ENCODE peak calls at places on chromosomes 4 and X, in nine cellular contexts. M is SK-N-SH, G is H1, X is tibial artery, C is colonic mucosa, Z is aorta, I is right lobe of liver, P is IMR-90, E is fibroblast of lung. Y is an unnamed sample.

GRCh38 chrX:2500091-2500680 is 590 bp downstream of the DHRSX start:
- DNase-seq in M (peak; percentile 84), G (no peak), X (peak; percentile 68), C (peak; percentile 45), Z (no peak), I (peak; percentile 66), P (peak; percentile 65), E (peak; percentile 57), Y (peak; percentile 65)

GRCh38 chrX:25659317-25659716 is 478.8 kb upstream of the MAGEB18 start:
- DNase-seq in M (no peak), G (no peak), X (no peak), C (no peak), Z (no peak), I (no peak), P (no peak), E (no peak), Y (no peak)

GRCh38 chrX:129693343-129693742 is 38.6 kb upstream of the APLN start:
- DNase-seq in M (no peak), G (no peak), X (no peak), C (no peak), Z (no peak), I (no peak), P (no peak), E (no peak), Y (no peak)

GRCh38 chr4:38684951-38685350 is 21.0 kb downstream of the KLF3 start:
- DNase-seq in M (peak; percentile 13), G (no peak), X (no peak), C (no peak), Z (no peak), I (no peak), P (no peak), E (no peak), Y (no peak)

GRCh38 chr4:105140684-105141490 is 5.8 kb upstream of the TET2 start:
- DNase-seq in M (peak; percentile 55), G (no peak), X (no peak), C (peak; percentile 62), Z (no peak), I (no peak), P (no peak), E (peak; percentile 48), Y (peak; percentile 68)

GRCh38 chr4:134174271-134174670 is 27.3 kb downstream of the PABPC4L start:
- DNase-seq in M (no peak), G (no peak), X (no peak), C (no peak), Z (no peak), I (no peak), P (no peak), E (no peak), Y (no peak)

GRCh38 chrX:15579778-15580747 is 20.7 kb downstream of the ACE2 start:
- DNase-seq in M (no peak), G (no peak), X (no peak), C (no peak), Z (peak; percentile 51), I (no peak), P (peak; percentile 4), E (peak; percentile 6), Y (no peak)

GRCh38 chr4:10161840-10162239 is 45.2 kb upstream of the WDR1 start:
- DNase-seq in M (no peak), G (no peak), X (peak; percentile 35), C (no peak), Z (no peak), I (no peak), P (no peak), E (no peak), Y (peak; percentile 54)

GRCh38 chr4:3471886-3472285 is 8.8 kb downstream of the DOK7 start:
- DNase-seq in M (no peak), G (no peak), X (peak; percentile 57), C (no peak), Z (no peak), I (peak; percentile 39), P (no peak), E (no peak), Y (no peak)

GRCh38 chrX:123817288-123817894 is 42.5 kb upstream of the XIAP start:
- DNase-seq in M (no peak), G (no peak), X (no peak), C (peak; percentile 66), Z (no peak), I (no peak), P (no peak), E (no peak), Y (no peak)

GRCh38 chrX:874061-874460 is 243.5 kb downstream of the SHOX start:
- DNase-seq in M (no peak), G (no peak), X (no peak), C (no peak), Z (no peak), I (no peak), P (no peak), E (no peak), Y (no peak)

GRCh38 chrX:50448565-50448964 is 22.1 kb downstream of the DGKK start:
- DNase-seq in M (no peak), G (no peak), X (no peak), C (peak; percentile 52), Z (no peak), I (no peak), P (peak; percentile 1), E (no peak), Y (no peak)

GRCh38 chr4:108168672-108169562 is at the start of gene LEF1:
- DNase-seq in M (peak; percentile 63), G (peak; percentile 49), X (no peak), C (peak; percentile 25), Z (peak; percentile 48), I (no peak), P (peak; percentile 11), E (peak; percentile 46), Y (no peak)

GRCh38 chrX:22126311-22126710 is 94.2 kb downstream of the PHEX start:
- DNase-seq in M (no peak), G (no peak), X (no peak), C (no peak), Z (no peak), I (no peak), P (peak; percentile 27), E (peak; percentile 43), Y (no peak)

GRCh38 chr4:119962631-119963030 is 104.0 kb downstream of the MAD2L1 start:
- DNase-seq in M (no peak), G (no peak), X (no peak), C (no peak), Z (no peak), I (no peak), P (peak; percentile 5), E (no peak), Y (no peak)

GRCh38 chr4:146059865-146060264 is 115.7 kb upstream of the LSM6 start:
- DNase-seq in M (no peak), G (no peak), X (no peak), C (no peak), Z (peak; percentile 44), I (no peak), P (no peak), E (no peak), Y (no peak)

GRCh38 chr4:148043990-148044645 is 312.2 kb downstream of the ARHGAP10 start:
- DNase-seq in M (no peak), G (no peak), X (no peak), C (no peak), Z (no peak), I (peak; percentile 87), P (no peak), E (no peak), Y (no peak)

GRCh38 chr4:148041606-148042324 is 309.9 kb downstream of the ARHGAP10 start:
- DNase-seq in M (no peak), G (no peak), X (no peak), C (no peak), Z (no peak), I (no peak), P (no peak), E (no peak), Y (no peak)

DNA sequence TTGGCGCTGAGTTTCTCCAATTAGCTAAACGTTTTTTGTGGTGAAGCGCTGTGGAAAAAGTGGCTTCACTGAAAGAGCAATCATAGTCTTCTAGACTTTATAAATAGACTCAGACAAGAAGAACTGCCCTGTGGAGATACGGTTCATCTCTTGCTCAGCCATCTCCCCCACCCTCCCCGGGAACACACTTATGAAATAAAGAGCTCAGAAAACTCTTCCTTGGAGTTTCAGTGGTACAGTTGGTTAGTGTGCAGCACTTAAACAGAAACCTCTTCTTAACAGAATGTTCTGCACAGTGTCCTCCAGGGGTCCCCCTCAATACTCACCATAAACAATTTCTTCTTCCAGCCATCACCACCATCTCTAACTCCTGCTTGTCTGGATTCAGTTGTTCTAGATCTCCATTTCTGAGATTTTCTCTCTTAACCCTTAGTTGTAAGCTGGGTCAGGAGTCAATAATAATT is 313.0 kb downstream of the ARHGAP10 start:
- DNase-seq in M (peak; percentile 21), G (no peak), X (no peak), C (no peak), Z (no peak), I (no peak), P (no peak), E (no peak), Y (no peak)
- H3K27ac ChIP-seq in M (no peak overlapping the region), G (no peak overlapping the region), X (no peak overlapping the region), C (no peak overlapping the region), Z (no peak overlapping the region), I (no peak overlapping the region), P (no peak overlapping the region), E (no peak overlapping the region), Y (no peak overlapping the region)

DNA sequence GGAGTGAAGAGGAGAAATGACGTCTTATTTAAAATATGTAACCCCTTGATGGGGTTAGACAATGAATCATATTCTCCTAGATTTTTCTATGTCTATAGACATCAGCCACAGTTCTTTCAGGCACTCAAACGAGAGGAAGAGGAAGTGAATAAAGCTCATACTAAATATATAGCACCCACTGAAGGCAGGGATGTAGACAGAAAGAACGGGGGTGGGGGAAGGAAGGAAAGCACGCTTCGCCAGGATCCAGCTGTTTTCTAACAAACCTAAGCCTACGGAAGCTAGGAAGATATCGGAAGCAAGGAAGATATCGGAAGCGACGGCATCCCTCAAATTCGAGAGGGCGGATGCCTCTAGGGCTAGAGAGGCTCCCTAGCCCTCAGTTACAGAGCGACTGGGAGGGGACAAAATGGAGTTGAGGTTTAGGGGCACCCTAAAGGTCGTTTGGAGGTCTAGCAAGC is 708 bp downstream of the ACSL4 start:
- DNase-seq in M (peak; percentile 35), G (no peak), X (no peak), C (no peak), Z (no peak), I (no peak), P (peak; percentile 59), E (peak; percentile 42), Y (no peak)
- H3K27ac ChIP-seq in M (peak overlapping the region; percentile 81), G (peak overlapping the region; percentile 25), X (peak overlapping the region; percentile 83), C (peak overlapping the region; percentile 77), Z (peak overlapping the region; percentile 85), I (peak overlapping the region; percentile 79), P (peak overlapping the region; percentile 88), E (peak overlapping the region; percentile 96), Y (peak overlapping the region; percentile 89)

DNA sequence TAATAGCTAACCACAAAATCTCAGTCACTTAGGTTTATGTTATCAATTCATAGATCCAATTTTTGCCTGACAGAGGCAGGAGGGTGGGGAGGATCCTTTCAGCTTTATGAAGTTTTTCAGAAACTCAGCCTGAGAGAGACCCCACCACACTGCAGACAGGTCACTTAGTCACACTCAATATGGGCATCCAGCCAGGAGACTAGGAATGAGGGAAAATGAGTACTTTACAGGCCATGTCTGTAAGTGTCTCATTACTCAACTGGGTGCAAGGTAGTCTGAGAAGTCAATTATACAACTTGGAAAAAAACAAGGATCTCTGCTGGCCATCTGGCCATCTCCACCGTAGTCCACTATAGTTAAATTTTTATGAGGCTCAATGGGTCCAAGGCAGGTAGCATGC is 365.9 kb downstream of the INPP4B start:
- DNase-seq in M (no peak), G (no peak), X (no peak), C (no peak), Z (no peak), I (no peak), P (peak; percentile 37), E (peak; percentile 12), Y (no peak)
- H3K27ac ChIP-seq in M (no peak overlapping the region), G (no peak overlapping the region), X (no peak overlapping the region), C (no peak overlapping the region), Z (no peak overlapping the region), I (no peak overlapping the region), P (no peak overlapping the region), E (no peak overlapping the region), Y (no peak overlapping the region)

GRCh38 chr4:1010522-1011021 is 854 bp upstream of the FGFRL1 start:
- DNase-seq in M (no peak), G (no peak), X (peak; percentile 93), C (peak; percentile 68), Z (peak; percentile 87), I (peak; percentile 84), P (peak; percentile 68), E (peak; percentile 83), Y (peak; percentile 68)
- H3K27ac ChIP-seq in M (no peak overlapping the region), G (no peak overlapping the region), X (peak overlapping the region; percentile 69), C (peak overlapping the region; percentile 72), Z (peak overlapping the region; percentile 6), I (no peak overlapping the region), P (no peak overlapping the region), E (no peak overlapping the region), Y (peak overlapping the region; percentile 85)